ENCODE peak calls at places on chromosomes 5 and 9, in nine cellular contexts. Q, L, W, H, I, J, B, E and R are unnamed samples.

GRCh38 chr5:37615184-37615583 is 224.7 kb downstream of the GDNF start:
- DNase-seq in Q (no peak), L (no peak), W (no peak), H (no peak), I (no peak), J (peak; percentile 68), B (no peak), E (no peak), R (no peak)

GRCh38 chr5:96344678-96345612 is 88.1 kb downstream of the PCSK1 start:
- DNase-seq in Q (no peak), L (peak; percentile 66), W (peak; percentile 11), H (peak; percentile 61), I (peak; percentile 32), J (no peak), B (no peak), E (no peak), R (no peak)

GRCh38 chr5:65871182-65871581 is 55.2 kb upstream of the ERBIN start:
- DNase-seq in Q (no peak), L (no peak), W (no peak), H (no peak), I (no peak), J (no peak), B (no peak), E (no peak), R (no peak)

GRCh38 chr5:1746371-1747078 is 53.1 kb downstream of the MRPL36 start:
- DNase-seq in Q (peak; percentile 23), L (no peak), W (no peak), H (no peak), I (no peak), J (no peak), B (no peak), E (no peak), R (no peak)

GRCh38 chr9:131578778-131579504 is 33.6 kb downstream of the PRRT1B start:
- DNase-seq in Q (no peak), L (no peak), W (peak; percentile 37), H (no peak), I (peak; percentile 38), J (no peak), B (peak; percentile 12), E (peak; percentile 39), R (no peak)

GRCh38 chr9:113350338-113350672 is 964 bp downstream of the BSPRY start:
- DNase-seq in Q (no peak), L (no peak), W (no peak), H (no peak), I (no peak), J (no peak), B (no peak), E (no peak), R (no peak)

GRCh38 chr5:112533315-112533867 is 114.3 kb upstream of the EPB41L4A start:
- DNase-seq in Q (peak; percentile 43), L (peak; percentile 59), W (no peak), H (peak; percentile 89), I (no peak), J (no peak), B (no peak), E (no peak), R (no peak)

GRCh38 chr9:110922145-110922544 is 116.1 kb downstream of the LPAR1 start:
- DNase-seq in Q (no peak), L (no peak), W (no peak), H (no peak), I (no peak), J (no peak), B (no peak), E (no peak), R (no peak)

GRCh38 chr9:21294325-21294724 is 10.8 kb downstream of the IFNA5 start:
- DNase-seq in Q (no peak), L (no peak), W (no peak), H (peak; percentile 80), I (no peak), J (no peak), B (no peak), E (no peak), R (no peak)

GRCh38 chr9:27351438-27351837 is 54.5 kb upstream of the EQTN start:
- DNase-seq in Q (no peak), L (no peak), W (no peak), H (no peak), I (no peak), J (no peak), B (no peak), E (no peak), R (no peak)

GRCh38 chr9:135490980-135491444 is 9.5 kb upstream of the MRPS2 start:
- DNase-seq in Q (no peak), L (no peak), W (no peak), H (no peak), I (no peak), J (no peak), B (no peak), E (no peak), R (no peak)

GRCh38 chr9:89408628-89409101 is 89.2 kb downstream of the SEMA4D start:
- DNase-seq in Q (no peak), L (no peak), W (peak; percentile 65), H (peak; percentile 43), I (peak; percentile 65), J (no peak), B (peak; percentile 26), E (peak; percentile 39), R (peak; percentile 47)

GRCh38 chr5:72338810-72339209 is 18.6 kb downstream of the PTCD2 start:
- DNase-seq in Q (no peak), L (no peak), W (no peak), H (no peak), I (no peak), J (no peak), B (no peak), E (no peak), R (no peak)

GRCh38 chr5:164680812-164681211 is 1175.4 kb downstream of the MAT2B start:
- DNase-seq in Q (peak; percentile 27), L (no peak), W (no peak), H (no peak), I (no peak), J (no peak), B (no peak), E (no peak), R (no peak)

GRCh38 chr5:108830705-108831276 is 83.1 kb downstream of the FER start:
- DNase-seq in Q (no peak), L (peak; percentile 80), W (no peak), H (no peak), I (no peak), J (no peak), B (no peak), E (no peak), R (no peak)

GRCh38 chr5:21173526-21173925 is 1185.5 kb upstream of the CDH18 start:
- DNase-seq in Q (no peak), L (no peak), W (no peak), H (no peak), I (no peak), J (no peak), B (no peak), E (no peak), R (no peak)

GRCh38 chr9:99690573-99690972 is 131.1 kb upstream of the NR4A3 start:
- DNase-seq in Q (no peak), L (no peak), W (no peak), H (no peak), I (no peak), J (no peak), B (no peak), E (no peak), R (no peak)

GRCh38 chr9:104572612-104573011 is 3.6 kb downstream of the OR13C8 start:
- DNase-seq in Q (no peak), L (no peak), W (no peak), H (no peak), I (no peak), J (no peak), B (no peak), E (no peak), R (no peak)

GRCh38 chr5:91166040-91166807 is 216.9 kb downstream of the ARRDC3 start:
- DNase-seq in Q (no peak), L (no peak), W (no peak), H (no peak), I (no peak), J (no peak), B (no peak), E (no peak), R (no peak)

GRCh38 chr5:45696206-45696836 is at the start of gene HCN1:
- DNase-seq in Q (peak; percentile 89), L (peak; percentile 91), W (no peak), H (peak; percentile 65), I (no peak), J (peak; percentile 34), B (no peak), E (no peak), R (no peak)

GRCh38 chr5:139422307-139422893 is 16.9 kb downstream of the DNAJC18 start:
- DNase-seq in Q (peak; percentile 39), L (peak; percentile 81), W (peak; percentile 48), H (peak; percentile 73), I (peak; percentile 51), J (peak; percentile 49), B (peak; percentile 17), E (peak; percentile 16), R (no peak)

GRCh38 chr5:61728287-61728686 is 396.2 kb downstream of the ZSWIM6 start:
- DNase-seq in Q (no peak), L (no peak), W (no peak), H (no peak), I (no peak), J (no peak), B (no peak), E (no peak), R (no peak)

GRCh38 chr5:62582198-62582597 is 3.6 kb downstream of the LRRC70 start:
- DNase-seq in Q (no peak), L (no peak), W (no peak), H (no peak), I (no peak), J (no peak), B (no peak), E (no peak), R (no peak)

GRCh38 chr5:139900546-139901250 is 105.1 kb downstream of the PSD2 start:
- DNase-seq in Q (no peak), L (no peak), W (no peak), H (no peak), I (no peak), J (no peak), B (no peak), E (no peak), R (no peak)

GRCh38 chr5:169003721-169004481 is 297.0 kb downstream of the SLIT3 start:
- DNase-seq in Q (no peak), L (peak; percentile 47), W (no peak), H (no peak), I (no peak), J (no peak), B (no peak), E (no peak), R (no peak)

GRCh38 chr9:136433043-136433715 is 6.5 kb downstream of the INPP5E start:
- DNase-seq in Q (no peak), L (no peak), W (no peak), H (no peak), I (no peak), J (no peak), B (no peak), E (no peak), R (no peak)

GRCh38 chr5:116448869-116449453 is 125.7 kb downstream of the SEMA6A start:
- DNase-seq in Q (no peak), L (no peak), W (no peak), H (no peak), I (no peak), J (no peak), B (no peak), E (no peak), R (no peak)

GRCh38 chr9:17402309-17402708 is 176.6 kb upstream of the SH3GL2 start:
- DNase-seq in Q (no peak), L (peak; percentile 78), W (no peak), H (no peak), I (no peak), J (peak; percentile 3), B (no peak), E (no peak), R (no peak)

GRCh38 chr9:77417570-77417969 is 230.6 kb downstream of the GNA14 start:
- DNase-seq in Q (no peak), L (peak; percentile 51), W (no peak), H (no peak), I (no peak), J (peak; percentile 68), B (no peak), E (no peak), R (no peak)

GRCh38 chr9:38182321-38182720 is 113.3 kb upstream of the SHB start:
- DNase-seq in Q (no peak), L (no peak), W (no peak), H (no peak), I (no peak), J (no peak), B (no peak), E (no peak), R (no peak)

GRCh38 chr9:73074176-73074708 is 77.4 kb upstream of the ANXA1 start:
- DNase-seq in Q (no peak), L (no peak), W (no peak), H (no peak), I (no peak), J (peak; percentile 21), B (no peak), E (no peak), R (no peak)